ENCODE peak calls at places on chromosomes 2 and 18, in nine cellular contexts. W is T1000; B is HFF-Myc; F is activated gamma-delta T cell treated with Interleukin-2 at 50 U/mL for 16 hours; V is activated CD4-positive, alpha-beta T cell treated with anti-CD3 and anti-CD28 coated beads, Interleukin-2, amount 50 U/mL, for 1 hour; D is nephron progenitor cell; I is natural killer cell; N is activated T-cell treated with anti-CD3 and anti-CD28 coated beads, Interleukin-2, amount 50 U/mL, for 48 hours; L is fibroblast of the conjunctiva. Y is an unnamed sample.
A peak's percentile ranks its signal among the peaks of the same experiment; 100 is the strongest.

GRCh38 chr2:51717318-51717717 is 685.4 kb upstream of the NRXN1 start:
- DNase-seq in W (no peak), B (no peak), F (no peak), V (no peak), D (no peak), I (no peak), N (no peak), L (peak; percentile 65), Y (no peak)

GRCh38 chr2:25808006-25808383 is 70.3 kb downstream of the ASXL2 start:
- DNase-seq in W (no peak), B (no peak), F (no peak), V (no peak), D (no peak), I (no peak), N (no peak), L (no peak), Y (no peak)

GRCh38 chr2:159912580-159912979 is 114.6 kb upstream of the CD302 start:
- DNase-seq in W (no peak), B (no peak), F (no peak), V (no peak), D (no peak), I (no peak), N (no peak), L (no peak), Y (no peak)

GRCh38 chr2:69961496-69961895 is at the start of gene ASPRV1:
- DNase-seq in W (no peak), B (no peak), F (no peak), V (no peak), D (no peak), I (no peak), N (no peak), L (no peak), Y (peak; percentile 45)

GRCh38 chr2:197311521-197312033 is 997 bp upstream of the ANKRD44 start:
- DNase-seq in W (no peak), B (no peak), F (no peak), V (no peak), D (no peak), I (no peak), N (no peak), L (no peak), Y (no peak)

GRCh38 chr2:95023222-95023597 is 2.3 kb upstream of the MAL start:
- DNase-seq in W (no peak), B (no peak), F (peak; percentile 49), V (peak; percentile 62), D (no peak), I (no peak), N (peak; percentile 64), L (no peak), Y (no peak)

GRCh38 chr18:24446953-24447537 is 13.4 kb upstream of the HRH4 start:
- DNase-seq in W (no peak), B (no peak), F (no peak), V (no peak), D (no peak), I (no peak), N (no peak), L (no peak), Y (no peak)

GRCh38 chr2:128282246-128282975 is 36.3 kb downstream of the HS6ST1 start:
- DNase-seq in W (no peak), B (no peak), F (no peak), V (no peak), D (no peak), I (no peak), N (no peak), L (no peak), Y (peak; percentile 62)

GRCh38 chr2:55054076-55054475 is 3.8 kb upstream of the RTN4 start:
- DNase-seq in W (no peak), B (no peak), F (no peak), V (no peak), D (no peak), I (no peak), N (no peak), L (no peak), Y (no peak)

GRCh38 chr2:45790157-45790723 is 138.8 kb downstream of the PRKCE start:
- DNase-seq in W (no peak), B (no peak), F (no peak), V (no peak), D (no peak), I (no peak), N (no peak), L (no peak), Y (no peak)

GRCh38 chr2:214904176-214904575 is 94.7 kb upstream of the BARD1 start:
- DNase-seq in W (no peak), B (no peak), F (no peak), V (no peak), D (no peak), I (no peak), N (no peak), L (no peak), Y (no peak)

GRCh38 chr2:157442636-157443035 is 1.3 kb downstream of the CYTIP start:
- DNase-seq in W (no peak), B (no peak), F (no peak), V (no peak), D (no peak), I (no peak), N (no peak), L (no peak), Y (no peak)

GRCh38 chr2:112942654-112943002 is 31.7 kb downstream of the IL37 start:
- DNase-seq in W (no peak), B (no peak), F (no peak), V (no peak), D (no peak), I (no peak), N (no peak), L (no peak), Y (no peak)